ENCODE peak calls at places on chromosomes 13 and 19, in five cellular contexts. R is progenitor cell of endocrine pancreas, T is T-helper 1 cell, E is fibroblast of the aortic adventitia, C is HepG2. P is an unnamed sample.

GRCh38 chr13:98252931-98253470 is 75.9 kb upstream of the RNF113B start:
- DNase-seq in E (peak), T (no peak), C (peak), R (no peak), P (peak)

GRCh38 chr19:41222240-41222639 is 3.2 kb downstream of the AXL start:
- DNase-seq in E (no peak), R (no peak), T (no peak), C (no peak), P (no peak)

GRCh38 chr19:44608391-44608821 is 5.0 kb upstream of the IGSF23 start:
- DNase-seq in E (peak), C (no peak), T (no peak), R (no peak), P (no peak)

GRCh38 chr13:87661471-87661870 is 9.7 kb upstream of the SLITRK5 start:
- DNase-seq in T (no peak), C (no peak), E (no peak), R (no peak), P (peak)

GRCh38 chr13:112448621-112449544 is 72.7 kb downstream of the SPACA7 start:
- DNase-seq in R (no peak), C (no peak), E (no peak), T (no peak), P (no peak)

GRCh38 chr13:50200988-50201387 is 185.7 kb downstream of the KCNRG start:
- DNase-seq in T (no peak), E (peak), R (no peak), C (no peak), P (no peak)

GRCh38 chr13:29933401-29933800 is 83.0 kb upstream of the UBL3 start:
- DNase-seq in T (no peak), C (no peak), E (no peak), R (no peak), P (no peak)

GRCh38 chr13:105979586-105979985 is 555.9 kb downstream of the EFNB2 start:
- DNase-seq in E (no peak), R (no peak), C (no peak), T (no peak), P (no peak)

GRCh38 chr13:47837104-47837880 is 163.8 kb downstream of the SUCLA2 start:
- DNase-seq in C (no peak), E (no peak), T (no peak), R (no peak), P (no peak)

GRCh38 chr19:53600217-53600616 is 31.6 kb upstream of the DPRX start:
- DNase-seq in C (no peak), T (no peak), E (no peak), R (no peak), P (no peak)

GRCh38 chr13:37978680-37979079 is 109.1 kb upstream of the TRPC4 start:
- DNase-seq in E (no peak), C (no peak), T (no peak), R (no peak), P (no peak)

GRCh38 chr13:39779337-39780270 is 124.1 kb downstream of the COG6 start:
- DNase-seq in C (no peak), R (no peak), T (peak), E (peak), P (no peak)

GRCh38 chr19:35265126-35265995 is 3.4 kb upstream of the USF2 start:
- DNase-seq in E (no peak), T (no peak), C (no peak), R (peak), P (no peak)

GRCh38 chr13:24668955-24669354 is 11.3 kb upstream of the ATP12A start:
- DNase-seq in C (no peak), E (no peak), R (no peak), T (no peak), P (no peak)

GRCh38 chr19:17766543-17767131 is 15.4 kb downstream of the FCHO1 start:
- DNase-seq in E (peak), T (no peak), R (peak), C (peak), P (peak)

GRCh38 chr13:51782026-51782710 is 21.8 kb downstream of the DHRS12 start:
- DNase-seq in T (no peak), R (no peak), E (no peak), C (peak), P (no peak)

GRCh38 chr13:75226092-75226491 is 255.9 kb downstream of the TBC1D4 start:
- DNase-seq in C (no peak), E (no peak), R (no peak), T (no peak), P (no peak)

GRCh38 chr19:7267792-7268736 is 26.1 kb downstream of the INSR start:
- DNase-seq in R (no peak), C (no peak), E (no peak), T (no peak), P (peak)

GRCh38 chr13:60583911-60584753 is 187.1 kb downstream of the TDRD3 start:
- DNase-seq in C (no peak), T (no peak), R (no peak), E (peak), P (peak)

GRCh38 chr19:4059931-4060620 is 6.6 kb downstream of the ZBTB7A start:
- DNase-seq in R (no peak), C (no peak), E (peak), T (peak), P (no peak)